ENCODE peak calls at places on chromosomes 11 and 22, in five cellular contexts. One of them, this sample, is unnamed.

GRCh38 chr11:45224766-45225165 is 61.4 kb downstream of the SYT13 start:
- DNase-seq in HCT116: no peak
- DNase-seq in ovary: no peak
- DNase-seq in colonic mucosa: no peak
- DNase-seq in body of pancreas: no peak
- DNase-seq in this sample: no peak

GRCh38 chr11:64400667-64401066 is 41.7 kb downstream of the RPS6KA4 start:
- DNase-seq in ovary: no peak
- DNase-seq in colonic mucosa: no peak
- DNase-seq in HCT116: no peak
- DNase-seq in body of pancreas: peak; percentile 61
- DNase-seq in this sample: no peak

GRCh38 chr11:8732276-8732675 is 49.7 kb downstream of the RPL27A start:
- DNase-seq in colonic mucosa: no peak
- DNase-seq in ovary: no peak
- DNase-seq in body of pancreas: no peak
- DNase-seq in HCT116: no peak
- DNase-seq in this sample: no peak

GRCh38 chr22:39991164-39991860 is 3.4 kb upstream of the FAM83F start:
- DNase-seq in HCT116: no peak
- DNase-seq in colonic mucosa: no peak
- DNase-seq in body of pancreas: peak; percentile 66
- DNase-seq in ovary: no peak
- DNase-seq in this sample: no peak

GRCh38 chr22:48677168-48677520 is 1150.5 kb downstream of the BRD1 start:
- DNase-seq in colonic mucosa: no peak
- DNase-seq in body of pancreas: no peak
- DNase-seq in ovary: no peak
- DNase-seq in HCT116: no peak
- DNase-seq in this sample: no peak

GRCh38 chr11:61607920-61608599 is 27.2 kb upstream of the SYT7 start:
- DNase-seq in body of pancreas: no peak
- DNase-seq in colonic mucosa: peak; percentile 42
- DNase-seq in HCT116: no peak
- DNase-seq in ovary: no peak
- DNase-seq in this sample: no peak

GRCh38 chr11:6210274-6210955 is 5.1 kb downstream of the C11orf42 start:
- DNase-seq in body of pancreas: no peak
- DNase-seq in HCT116: no peak
- DNase-seq in colonic mucosa: no peak
- DNase-seq in ovary: no peak
- DNase-seq in this sample: no peak

GRCh38 chr22:38348751-38349496 is 31.7 kb upstream of the CSNK1E start:
- DNase-seq in ovary: no peak
- DNase-seq in body of pancreas: no peak
- DNase-seq in colonic mucosa: no peak
- DNase-seq in HCT116: no peak
- DNase-seq in this sample: peak; percentile 67

GRCh38 chr22:19970479-19971275 is 29.1 kb upstream of the TXNRD2 start:
- DNase-seq in HCT116: no peak
- DNase-seq in body of pancreas: peak; percentile 75
- DNase-seq in ovary: peak; percentile 71
- DNase-seq in colonic mucosa: peak; percentile 69
- DNase-seq in this sample: no peak

GRCh38 chr22:20155330-20156041 is 4.6 kb upstream of the CCDC188 start:
- DNase-seq in ovary: no peak
- DNase-seq in colonic mucosa: peak; percentile 28
- DNase-seq in body of pancreas: peak; percentile 50
- DNase-seq in HCT116: no peak
- DNase-seq in this sample: no peak

GRCh38 chr22:48086246-48086645 is 1323.8 kb downstream of the TBC1D22A start:
- DNase-seq in colonic mucosa: no peak
- DNase-seq in HCT116: no peak
- DNase-seq in body of pancreas: no peak
- DNase-seq in ovary: no peak
- DNase-seq in this sample: peak; percentile 3

GRCh38 chr11:22703040-22703439 is 36.6 kb downstream of the GAS2 start:
- DNase-seq in ovary: no peak
- DNase-seq in colonic mucosa: peak; percentile 36
- DNase-seq in body of pancreas: peak; percentile 57
- DNase-seq in HCT116: peak; percentile 28
- DNase-seq in this sample: no peak

GRCh38 chr11:19557185-19557584 is 155.5 kb upstream of the NAV2 start:
- DNase-seq in body of pancreas: no peak
- DNase-seq in colonic mucosa: no peak
- DNase-seq in HCT116: no peak
- DNase-seq in ovary: no peak
- DNase-seq in this sample: no peak

GRCh38 chr11:24963879-24964278 is 467.0 kb downstream of the LUZP2 start:
- DNase-seq in body of pancreas: no peak
- DNase-seq in HCT116: no peak
- DNase-seq in ovary: no peak
- DNase-seq in colonic mucosa: no peak
- DNase-seq in this sample: no peak

GRCh38 chr11:58928691-58929090 is 10.6 kb upstream of the GLYATL1 start:
- DNase-seq in HCT116: no peak
- DNase-seq in colonic mucosa: no peak
- DNase-seq in body of pancreas: no peak
- DNase-seq in ovary: no peak
- DNase-seq in this sample: no peak

GRCh38 chr11:118922745-118923627 is 2.7 kb downstream of the BCL9L start:
- DNase-seq in colonic mucosa: no peak
- DNase-seq in body of pancreas: no peak
- DNase-seq in HCT116: no peak
- DNase-seq in ovary: no peak
- DNase-seq in this sample: no peak

GRCh38 chr11:62902932-62903331 is 18.2 kb downstream of the CHRM1 start:
- DNase-seq in colonic mucosa: no peak
- DNase-seq in ovary: no peak
- DNase-seq in body of pancreas: no peak
- DNase-seq in HCT116: no peak
- DNase-seq in this sample: no peak

GRCh38 chr11:75792997-75793800 is 21.8 kb upstream of the UVRAG start:
- DNase-seq in body of pancreas: no peak
- DNase-seq in HCT116: no peak
- DNase-seq in ovary: no peak
- DNase-seq in colonic mucosa: no peak
- DNase-seq in this sample: no peak

GRCh38 chr11:71935338-71935925 is 6.6 kb downstream of the RNF121 start:
- DNase-seq in body of pancreas: no peak
- DNase-seq in ovary: no peak
- DNase-seq in colonic mucosa: no peak
- DNase-seq in HCT116: no peak
- DNase-seq in this sample: no peak

GRCh38 chr11:29319231-29319630 is 697.6 kb downstream of the KCNA4 start:
- DNase-seq in HCT116: no peak
- DNase-seq in colonic mucosa: no peak
- DNase-seq in ovary: no peak
- DNase-seq in body of pancreas: no peak
- DNase-seq in this sample: no peak

GRCh38 chr11:57932105-57932504 is 91.6 kb upstream of the OR9Q1 start:
- DNase-seq in ovary: no peak
- DNase-seq in HCT116: no peak
- DNase-seq in body of pancreas: no peak
- DNase-seq in colonic mucosa: no peak
- DNase-seq in this sample: no peak

GRCh38 chr22:37632174-37633081 is 7.0 kb upstream of the SH3BP1 start:
- DNase-seq in body of pancreas: no peak
- DNase-seq in HCT116: no peak
- DNase-seq in ovary: peak; percentile 58
- DNase-seq in colonic mucosa: no peak
- DNase-seq in this sample: no peak

GRCh38 chr22:25777411-25777810 is 35.4 kb downstream of the MYO18B start:
- DNase-seq in ovary: no peak
- DNase-seq in HCT116: no peak
- DNase-seq in body of pancreas: no peak
- DNase-seq in colonic mucosa: no peak
- DNase-seq in this sample: no peak

GRCh38 chr22:41848468-41848867 is 15.6 kb downstream of the SREBF2 start:
- DNase-seq in HCT116: no peak
- DNase-seq in colonic mucosa: peak; percentile 90
- DNase-seq in ovary: no peak
- DNase-seq in body of pancreas: no peak
- DNase-seq in this sample: no peak

GRCh38 chr11:133921513-133921912 is 35.3 kb downstream of the IGSF9B start:
- DNase-seq in ovary: no peak
- DNase-seq in HCT116: no peak
- DNase-seq in body of pancreas: no peak
- DNase-seq in colonic mucosa: no peak
- DNase-seq in this sample: no peak

GRCh38 chr11:3849297-3849874 is 6.1 kb upstream of the STIM1 start:
- DNase-seq in body of pancreas: peak; percentile 41
- DNase-seq in ovary: no peak
- DNase-seq in colonic mucosa: peak; percentile 56
- DNase-seq in HCT116: no peak
- DNase-seq in this sample: no peak

GRCh38 chr22:25405854-25406509 is 158.5 kb upstream of the GRK3 start:
- DNase-seq in body of pancreas: no peak
- DNase-seq in ovary: no peak
- DNase-seq in HCT116: no peak
- DNase-seq in colonic mucosa: no peak
- DNase-seq in this sample: no peak

GRCh38 chr11:134558258-134558835 is 146.3 kb upstream of the B3GAT1 start:
- DNase-seq in body of pancreas: no peak
- DNase-seq in colonic mucosa: no peak
- DNase-seq in ovary: no peak
- DNase-seq in HCT116: no peak
- DNase-seq in this sample: no peak

DNA sequence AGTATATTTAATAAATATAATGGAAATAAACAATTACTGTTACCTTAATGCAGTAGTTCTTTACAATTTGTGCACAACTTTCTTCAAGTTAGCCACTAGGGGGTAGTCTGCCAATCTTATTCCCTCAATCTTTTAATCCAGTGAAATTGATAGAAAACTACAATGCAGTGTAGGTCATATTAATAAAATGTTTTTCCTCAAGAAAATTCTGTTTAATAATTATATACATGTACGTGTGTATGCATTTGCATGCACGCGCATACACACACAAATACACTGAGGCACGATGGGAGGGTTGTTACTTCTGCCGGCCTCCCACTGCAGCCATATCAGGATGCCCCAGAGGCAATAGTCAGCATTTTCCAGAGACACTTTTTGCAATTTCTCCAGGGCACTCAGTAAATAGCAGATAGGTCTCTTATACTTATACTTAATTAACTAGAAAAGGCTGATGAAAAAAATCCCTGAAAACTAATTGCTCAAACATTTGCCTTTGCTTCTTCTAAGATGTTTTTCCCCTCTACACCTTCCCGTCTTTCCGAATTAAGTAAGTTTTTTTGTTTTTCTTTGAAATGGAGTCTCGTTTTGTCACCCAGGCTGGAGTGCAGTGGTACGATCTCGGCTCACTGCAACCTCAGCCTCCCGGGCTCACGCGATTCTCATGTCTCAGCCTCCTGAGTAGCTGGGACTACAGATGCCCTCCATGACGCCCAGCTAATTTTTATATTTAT is 3.1 kb downstream of the GAB2 start:
- DNase-seq in HCT116: no peak
- DNase-seq in ovary: no peak
- DNase-seq in colonic mucosa: no peak
- DNase-seq in body of pancreas: no peak
- DNase-seq in this sample: no peak
- TF ChIP-seq CTCF in HCT116: peak; percentile 63
- TF ChIP-seq CTCF in ovary: no peak
- TF ChIP-seq CTCF in colonic mucosa: peak; percentile 69
- TF ChIP-seq CTCF in body of pancreas: peak; percentile 39
- TF ChIP-seq CTCF in this sample: peak; percentile 19

GRCh38 chr11:128468106-128468505 is 119.3 kb downstream of the ETS1 start:
- DNase-seq in body of pancreas: no peak
- DNase-seq in colonic mucosa: no peak
- DNase-seq in ovary: no peak
- DNase-seq in HCT116: no peak
- DNase-seq in this sample: no peak
- H3K27ac ChIP-seq in body of pancreas: no peak overlapping the region
- H3K27ac ChIP-seq in colonic mucosa: peak overlapping the region; percentile 28
- H3K27ac ChIP-seq in ovary: no peak overlapping the region
- H3K27ac ChIP-seq in HCT116: no peak overlapping the region
- H3K27ac ChIP-seq in this sample: peak overlapping the region; percentile 75

GRCh38 chr11:1878134-1879031 is 13.3 kb downstream of the PRR33 start:
- DNase-seq in HCT116: no peak
- DNase-seq in colonic mucosa: peak; percentile 29
- DNase-seq in ovary: peak; percentile 16
- DNase-seq in body of pancreas: peak; percentile 10
- DNase-seq in this sample: peak; percentile 69

GRCh38 chr11:1875093-1875785 is 16.5 kb downstream of the PRR33 start:
- DNase-seq in colonic mucosa: no peak
- DNase-seq in HCT116: no peak
- DNase-seq in ovary: peak; percentile 25
- DNase-seq in body of pancreas: peak; percentile 5
- DNase-seq in this sample: no peak

GRCh38 chr11:1874406-1875092 is 17.1 kb downstream of the PRR33 start:
- DNase-seq in body of pancreas: peak; percentile 4
- DNase-seq in ovary: peak; percentile 22
- DNase-seq in colonic mucosa: no peak
- DNase-seq in HCT116: no peak
- DNase-seq in this sample: peak; percentile 65

GRCh38 chr11:1877211-1878133 is 14.2 kb downstream of the PRR33 start:
- DNase-seq in body of pancreas: peak; percentile 65
- DNase-seq in colonic mucosa: peak; percentile 45
- DNase-seq in HCT116: no peak
- DNase-seq in ovary: peak; percentile 57
- DNase-seq in this sample: peak; percentile 86

GRCh38 chr11:1876361-1877063 is 15.2 kb downstream of the PRR33 start:
- DNase-seq in ovary: peak; percentile 47
- DNase-seq in colonic mucosa: peak; percentile 64
- DNase-seq in body of pancreas: peak; percentile 59
- DNase-seq in HCT116: no peak
- DNase-seq in this sample: peak; percentile 86
- TF ChIP-seq CTCF in ovary: peak; percentile 14
- TF ChIP-seq CTCF in colonic mucosa: peak; percentile 46
- TF ChIP-seq CTCF in body of pancreas: peak; percentile 29
- TF ChIP-seq CTCF in HCT116: peak; percentile 95
- TF ChIP-seq CTCF in this sample: peak; percentile 12

GRCh38 chr11:66051371-66051765 is 796 bp upstream of the SF3B2 start:
- DNase-seq in body of pancreas: no peak
- DNase-seq in HCT116: no peak
- DNase-seq in colonic mucosa: no peak
- DNase-seq in ovary: no peak
- DNase-seq in this sample: no peak
- H3K27ac ChIP-seq in body of pancreas: peak overlapping the region; percentile 87
- H3K27ac ChIP-seq in HCT116: peak overlapping the region; percentile 83
- H3K27ac ChIP-seq in colonic mucosa: peak overlapping the region; percentile 95
- H3K27ac ChIP-seq in ovary: peak overlapping the region; percentile 31
- H3K27ac ChIP-seq in this sample: peak overlapping the region; percentile 88